ENCODE peak calls at places on chromosome 12, in eight cellular contexts. L, W, R, E, J, M, C and U are unnamed samples.

GRCh38 chr12:68400231-68400829 is 68.2 kb upstream of the MDM1 start:
- DNase-seq in L (no peak), W (no peak), R (no peak), E (no peak), J (no peak), M (no peak), C (no peak), U (no peak)

GRCh38 chr12:2829275-2829674 is 5.6 kb downstream of the NRIP2 start:
- DNase-seq in L (no peak), W (no peak), R (no peak), E (no peak), J (no peak), M (no peak), C (no peak), U (no peak)

GRCh38 chr12:113314121-113314529 is 20.8 kb downstream of the SLC8B1 start:
- DNase-seq in L (no peak), W (no peak), R (no peak), E (no peak), J (no peak), M (no peak), C (no peak), U (no peak)

GRCh38 chr12:40107803-40108620 is 2.1 kb upstream of the SLC2A13 start:
- DNase-seq in L (peak; percentile 25), W (no peak), R (no peak), E (no peak), J (no peak), M (no peak), C (no peak), U (no peak)

GRCh38 chr12:116508145-116509121 is 50.7 kb upstream of the MAP1LC3B2 start:
- DNase-seq in L (no peak), W (no peak), R (peak; percentile 43), E (peak; percentile 67), J (no peak), M (no peak), C (no peak), U (no peak)

GRCh38 chr12:67674417-67674816 is 25.9 kb downstream of the DYRK2 start:
- DNase-seq in L (no peak), W (no peak), R (no peak), E (no peak), J (no peak), M (no peak), C (no peak), U (no peak)

GRCh38 chr12:130714591-130715149 is 1.4 kb downstream of the RIMBP2 start:
- DNase-seq in L (no peak), W (no peak), R (no peak), E (no peak), J (no peak), M (no peak), C (no peak), U (no peak)

GRCh38 chr12:58871557-58871956 is 48.7 kb downstream of the LRIG3 start:
- DNase-seq in L (no peak), W (no peak), R (no peak), E (no peak), J (no peak), M (no peak), C (no peak), U (no peak)

GRCh38 chr12:129772463-129773169 is 131.2 kb downstream of the TMEM132D start:
- DNase-seq in L (peak; percentile 13), W (no peak), R (no peak), E (peak; percentile 5), J (no peak), M (no peak), C (no peak), U (no peak)

GRCh38 chr12:101498252-101498651 is 23.1 kb downstream of the SPIC start:
- DNase-seq in L (no peak), W (no peak), R (no peak), E (no peak), J (no peak), M (no peak), C (no peak), U (no peak)

GRCh38 chr12:45669093-45669492 is 60.4 kb upstream of the ARID2 start:
- DNase-seq in L (no peak), W (no peak), R (no peak), E (no peak), J (no peak), M (no peak), C (no peak), U (no peak)

GRCh38 chr12:51048601-51049369 is 658 bp downstream of the LETMD1 start:
- DNase-seq in L (peak; percentile 29), W (no peak), R (no peak), E (no peak), J (no peak), M (no peak), C (no peak), U (no peak)

GRCh38 chr12:85829391-85829790 is 6.8 kb downstream of the RASSF9 start:
- DNase-seq in L (no peak), W (no peak), R (no peak), E (peak; percentile 52), J (no peak), M (peak; percentile 47), C (no peak), U (no peak)

GRCh38 chr12:131055093-131055465 is 101.4 kb downstream of the ADGRD1 start:
- DNase-seq in L (no peak), W (no peak), R (no peak), E (no peak), J (no peak), M (no peak), C (no peak), U (no peak)

GRCh38 chr12:116547955-116548471 is 11.2 kb upstream of the MAP1LC3B2 start:
- DNase-seq in L (no peak), W (no peak), R (no peak), E (peak; percentile 33), J (peak; percentile 31), M (no peak), C (no peak), U (no peak)

GRCh38 chr12:104458645-104459555 is 2.2 kb downstream of the CHST11 start:
- DNase-seq in L (peak; percentile 38), W (no peak), R (no peak), E (peak; percentile 39), J (no peak), M (no peak), C (no peak), U (no peak)

GRCh38 chr12:11496157-11496851 is 100.9 kb upstream of the PRB2 start:
- DNase-seq in L (no peak), W (no peak), R (no peak), E (no peak), J (no peak), M (no peak), C (no peak), U (no peak)

GRCh38 chr12:54277823-54278276 is 2.1 kb downstream of the CBX5 start:
- DNase-seq in L (no peak), W (no peak), R (no peak), E (peak; percentile 62), J (no peak), M (no peak), C (no peak), U (no peak)

GRCh38 chr12:53090559-53090958 is 6.9 kb upstream of the IGFBP6 start:
- DNase-seq in L (no peak), W (no peak), R (no peak), E (no peak), J (no peak), M (no peak), C (no peak), U (no peak)

GRCh38 chr12:28866715-28867503 is 282.2 kb upstream of the FAR2 start:
- DNase-seq in L (no peak), W (no peak), R (no peak), E (no peak), J (peak; percentile 62), M (no peak), C (no peak), U (no peak)

GRCh38 chr12:124273630-124274029 is 21.3 kb upstream of the RFLNA start:
- DNase-seq in L (peak; percentile 60), W (no peak), R (peak; percentile 40), E (peak; percentile 45), J (no peak), M (peak; percentile 18), C (no peak), U (no peak)

GRCh38 chr12:109937371-109937770 is 37.3 kb downstream of the TCHP start:
- DNase-seq in L (no peak), W (no peak), R (no peak), E (no peak), J (peak; percentile 44), M (no peak), C (no peak), U (no peak)

GRCh38 chr12:96190403-96191170 is 3.6 kb upstream of the ELK3 start:
- DNase-seq in L (no peak), W (no peak), R (no peak), E (peak; percentile 39), J (no peak), M (no peak), C (no peak), U (no peak)

GRCh38 chr12:62848418-62848817 is 86.5 kb downstream of the PPM1H start:
- DNase-seq in L (peak; percentile 17), W (no peak), R (no peak), E (no peak), J (no peak), M (peak; percentile 64), C (no peak), U (no peak)

GRCh38 chr12:51970904-51971646 is 19.6 kb downstream of the ACVR1B start:
- DNase-seq in L (no peak), W (no peak), R (peak; percentile 46), E (peak; percentile 44), J (no peak), M (no peak), C (peak; percentile 6), U (peak; percentile 44)

GRCh38 chr12:1797991-1798733 is 22.2 kb upstream of the LRTM2 start:
- DNase-seq in L (no peak), W (no peak), R (no peak), E (no peak), J (no peak), M (no peak), C (no peak), U (peak; percentile 8)

GRCh38 chr12:9872743-9873142 is 3.6 kb upstream of the CLEC2B start:
- DNase-seq in L (no peak), W (no peak), R (no peak), E (no peak), J (no peak), M (no peak), C (no peak), U (no peak)

GRCh38 chr12:9813821-9814798 is 13.2 kb upstream of the KLRF1 start:
- DNase-seq in L (peak; percentile 79), W (peak; percentile 95), R (peak; percentile 85), E (peak; percentile 61), J (peak; percentile 15), M (no peak), C (peak; percentile 94), U (peak; percentile 88)

GRCh38 chr12:57475271-57476161 is 4.2 kb downstream of the ARHGAP9 start:
- DNase-seq in L (no peak), W (no peak), R (peak; percentile 55), E (peak; percentile 42), J (no peak), M (no peak), C (no peak), U (no peak)

GRCh38 chr12:27542628-27543027 is 18.6 kb downstream of the PPFIBP1 start:
- DNase-seq in L (no peak), W (no peak), R (no peak), E (peak; percentile 94), J (no peak), M (peak; percentile 15), C (no peak), U (no peak)